ENCODE peak calls at places on chromosome 12, in seven cellular contexts. O, S, L, I, C, Q and W are unnamed samples.

GRCh38 chr12:112190626-112191025 is 65.3 kb downstream of the TRAFD1 start:
- DNase-seq in O (no peak), S (no peak), L (no peak), I (no peak), C (no peak), Q (no peak), W (no peak)

GRCh38 chr12:7609480-7609879 is 56.2 kb downstream of the APOBEC1 start:
- DNase-seq in O (peak), S (no peak), L (no peak), I (peak), C (peak), Q (no peak), W (no peak)

GRCh38 chr12:122855071-122855829 is 20.0 kb downstream of the HIP1R start:
- DNase-seq in O (no peak), S (no peak), L (no peak), I (no peak), C (no peak), Q (no peak), W (no peak)

GRCh38 chr12:63325757-63326156 is 174.8 kb upstream of the AVPR1A start:
- DNase-seq in O (no peak), S (no peak), L (no peak), I (no peak), C (no peak), Q (no peak), W (no peak)

GRCh38 chr12:131001493-131001892 is 47.8 kb downstream of the ADGRD1 start:
- DNase-seq in O (no peak), S (no peak), L (no peak), I (no peak), C (no peak), Q (no peak), W (no peak)

GRCh38 chr12:24227550-24227949 is 278.1 kb upstream of the SOX5 start:
- DNase-seq in O (no peak), S (no peak), L (no peak), I (peak), C (no peak), Q (no peak), W (no peak)

GRCh38 chr12:8629486-8630033 is 16.9 kb upstream of the AICDA start:
- DNase-seq in O (no peak), S (no peak), L (no peak), I (peak), C (peak), Q (no peak), W (peak)

GRCh38 chr12:42056130-42056529 is 88.5 kb downstream of the GXYLT1 start:
- DNase-seq in O (no peak), S (no peak), L (no peak), I (no peak), C (no peak), Q (no peak), W (no peak)

GRCh38 chr12:76847260-76847659 is 31.6 kb downstream of the CSRP2 start:
- DNase-seq in O (no peak), S (no peak), L (no peak), I (no peak), C (no peak), Q (no peak), W (no peak)

GRCh38 chr12:113422030-113422900 is at the start of gene SDSL:
- DNase-seq in O (peak), S (peak), L (peak), I (peak), C (peak), Q (peak), W (peak)

GRCh38 chr12:109999649-109999971 is 380 bp downstream of the ANKRD13A start:
- DNase-seq in O (no peak), S (no peak), L (no peak), I (no peak), C (no peak), Q (no peak), W (no peak)

GRCh38 chr12:26833692-26834168 is 736 bp upstream of the ITPR2 start:
- DNase-seq in O (peak), S (no peak), L (no peak), I (peak), C (no peak), Q (no peak), W (no peak)

GRCh38 chr12:62250671-62251608 is 9.3 kb upstream of the USP15 start:
- DNase-seq in O (peak), S (no peak), L (peak), I (peak), C (peak), Q (no peak), W (peak)

GRCh38 chr12:50924131-50924438 is 28.3 kb upstream of the HIGD1C start:
- DNase-seq in O (no peak), S (no peak), L (no peak), I (no peak), C (peak), Q (no peak), W (no peak)

GRCh38 chr12:19978193-19978592 is 390.1 kb upstream of the PDE3A start:
- DNase-seq in O (peak), S (no peak), L (peak), I (peak), C (peak), Q (no peak), W (peak)

GRCh38 chr12:79373896-79374499 is 316.8 kb downstream of the PAWR start:
- DNase-seq in O (peak), S (peak), L (no peak), I (peak), C (peak), Q (no peak), W (no peak)

GRCh38 chr12:57047981-57048380 is 1.9 kb downstream of the MYO1A start:
- DNase-seq in O (no peak), S (no peak), L (peak), I (peak), C (no peak), Q (no peak), W (no peak)

GRCh38 chr12:52390739-52391617 is 5.5 kb upstream of the KRT84 start:
- DNase-seq in O (peak), S (peak), L (no peak), I (peak), C (peak), Q (peak), W (no peak)

GRCh38 chr12:124655317-124656213 is 88.2 kb upstream of the NCOR2 start:
- DNase-seq in O (peak), S (no peak), L (peak), I (peak), C (peak), Q (no peak), W (peak)

GRCh38 chr12:121513464-121514183 is 67.2 kb downstream of the KDM2B start:
- DNase-seq in O (no peak), S (peak), L (no peak), I (no peak), C (no peak), Q (peak), W (no peak)

GRCh38 chr12:24574538-24574937 is 374.4 kb downstream of the BCAT1 start:
- DNase-seq in O (no peak), S (no peak), L (no peak), I (no peak), C (no peak), Q (no peak), W (no peak)

GRCh38 chr12:89960011-89960507 is 251.4 kb upstream of the ATP2B1 start:
- DNase-seq in O (no peak), S (no peak), L (no peak), I (peak), C (peak), Q (no peak), W (no peak)

GRCh38 chr12:79381246-79382208 is 309.2 kb downstream of the PAWR start:
- DNase-seq in O (no peak), S (no peak), L (no peak), I (no peak), C (no peak), Q (no peak), W (no peak)

GRCh38 chr12:107404981-107405380 is 280.6 kb upstream of the PWP1 start:
- DNase-seq in O (peak), S (peak), L (peak), I (peak), C (peak), Q (peak), W (no peak)

GRCh38 chr12:119780786-119781434 is 96.2 kb downstream of the CIT start:
- DNase-seq in O (peak), S (peak), L (peak), I (peak), C (peak), Q (peak), W (no peak)

GRCh38 chr12:6764011-6764828 is 1.9 kb upstream of the PTMS start:
- DNase-seq in O (peak), S (peak), L (peak), I (peak), C (peak), Q (peak), W (peak)

GRCh38 chr12:68175566-68176033 is 16.1 kb upstream of the IFNG start:
- DNase-seq in O (no peak), S (no peak), L (no peak), I (no peak), C (no peak), Q (no peak), W (no peak)

GRCh38 chr12:6899837-6900519 is 4.6 kb upstream of the LRRC23 start:
- DNase-seq in O (peak), S (peak), L (no peak), I (peak), C (no peak), Q (no peak), W (no peak)

GRCh38 chr12:3107954-3108353 is 30.8 kb downstream of the TSPAN9 start:
- DNase-seq in O (no peak), S (no peak), L (no peak), I (no peak), C (no peak), Q (no peak), W (no peak)

GRCh38 chr12:133225527-133225926 is 10.2 kb downstream of the ANHX start:
- DNase-seq in O (no peak), S (no peak), L (no peak), I (no peak), C (no peak), Q (no peak), W (no peak)

GRCh38 chr12:42039146-42039545 is 105.5 kb downstream of the GXYLT1 start:
- DNase-seq in O (peak), S (no peak), L (peak), I (peak), C (peak), Q (peak), W (no peak)

GRCh38 chr12:69623970-69624369 is 13.3 kb upstream of the LRRC10 start:
- DNase-seq in O (peak), S (no peak), L (no peak), I (no peak), C (no peak), Q (no peak), W (no peak)

GRCh38 chr12:127928178-127928577 is 338.8 kb upstream of the TMEM132C start:
- DNase-seq in O (no peak), S (no peak), L (no peak), I (no peak), C (no peak), Q (no peak), W (no peak)

GRCh38 chr12:26872623-26873022 is 39.6 kb upstream of the ITPR2 start:
- DNase-seq in O (no peak), S (no peak), L (no peak), I (no peak), C (no peak), Q (no peak), W (no peak)

GRCh38 chr12:13573698-13574321 is 377.3 kb downstream of the EMP1 start:
- DNase-seq in O (peak), S (no peak), L (peak), I (peak), C (peak), Q (peak), W (peak)

GRCh38 chr12:53049582-53050318 is at the start of gene TNS2:
- DNase-seq in O (peak), S (peak), L (no peak), I (peak), C (no peak), Q (no peak), W (no peak)

GRCh38 chr12:45549503-45549902 is 180.0 kb upstream of the ARID2 start:
- DNase-seq in O (no peak), S (no peak), L (no peak), I (no peak), C (no peak), Q (no peak), W (no peak)

GRCh38 chr12:132238487-132239248 is 90.7 kb downstream of the GALNT9 start:
- DNase-seq in O (peak), S (no peak), L (no peak), I (no peak), C (no peak), Q (no peak), W (no peak)

GRCh38 chr12:116352315-116352835 is 74.9 kb upstream of the MED13L start:
- DNase-seq in O (no peak), S (no peak), L (no peak), I (no peak), C (no peak), Q (no peak), W (no peak)

GRCh38 chr12:96208346-96208745 is 14.2 kb downstream of the ELK3 start:
- DNase-seq in O (peak), S (no peak), L (peak), I (peak), C (peak), Q (no peak), W (no peak)

GRCh38 chr12:93006655-93007208 is 77.6 kb upstream of the EEA1 start:
- DNase-seq in O (no peak), S (no peak), L (no peak), I (no peak), C (no peak), Q (no peak), W (no peak)

GRCh38 chr12:93001407-93001806 is 72.3 kb upstream of the EEA1 start:
- DNase-seq in O (no peak), S (no peak), L (no peak), I (no peak), C (no peak), Q (no peak), W (no peak)

GRCh38 chr12:93002278-93003054 is 73.4 kb upstream of the EEA1 start:
- DNase-seq in O (peak), S (no peak), L (peak), I (peak), C (peak), Q (no peak), W (peak)

GRCh38 chr12:93005928-93006654 is 77.0 kb upstream of the EEA1 start:
- DNase-seq in O (no peak), S (peak), L (no peak), I (no peak), C (no peak), Q (no peak), W (no peak)

GRCh38 chr12:93003540-93004239 is 74.6 kb upstream of the EEA1 start:
- DNase-seq in O (peak), S (no peak), L (no peak), I (peak), C (no peak), Q (no peak), W (no peak)
- TF ChIP-seq CTCF in O (no peak), S (no peak), L (no peak), I (no peak), C (no peak), Q (no peak), W (no peak)

DNA sequence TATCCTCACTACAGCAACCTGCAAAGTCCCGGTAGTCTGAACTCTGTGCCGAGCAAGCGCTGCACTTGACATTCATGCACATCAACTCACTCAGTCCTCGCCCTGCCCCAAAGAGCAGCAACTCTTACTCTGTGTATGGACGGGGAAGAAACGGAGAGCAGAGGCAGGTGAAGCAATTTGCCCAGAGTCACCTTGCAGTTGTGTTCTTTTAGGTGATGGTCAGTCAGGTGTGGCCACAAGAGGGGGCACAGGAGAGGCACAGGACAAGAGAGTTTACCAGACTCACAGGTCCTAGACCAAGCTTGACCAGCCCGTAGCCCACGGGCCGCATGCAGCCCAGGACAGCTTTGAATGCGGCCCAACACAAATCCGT is 39.1 kb downstream of the TSPAN11 start:
- DNase-seq in O (no peak), S (peak), L (no peak), I (no peak), C (no peak), Q (peak), W (no peak)
- TF ChIP-seq CTCF in O (peak), S (peak), L (peak), I (peak), C (peak), Q (peak), W (peak)

GRCh38 chr12:32293808-32294419 is 105.4 kb upstream of the FGD4 start:
- DNase-seq in O (no peak), S (no peak), L (no peak), I (no peak), C (no peak), Q (no peak), W (no peak)
- TF ChIP-seq CTCF in O (no peak), S (no peak), L (peak), I (no peak), C (peak), Q (no peak), W (no peak)

DNA sequence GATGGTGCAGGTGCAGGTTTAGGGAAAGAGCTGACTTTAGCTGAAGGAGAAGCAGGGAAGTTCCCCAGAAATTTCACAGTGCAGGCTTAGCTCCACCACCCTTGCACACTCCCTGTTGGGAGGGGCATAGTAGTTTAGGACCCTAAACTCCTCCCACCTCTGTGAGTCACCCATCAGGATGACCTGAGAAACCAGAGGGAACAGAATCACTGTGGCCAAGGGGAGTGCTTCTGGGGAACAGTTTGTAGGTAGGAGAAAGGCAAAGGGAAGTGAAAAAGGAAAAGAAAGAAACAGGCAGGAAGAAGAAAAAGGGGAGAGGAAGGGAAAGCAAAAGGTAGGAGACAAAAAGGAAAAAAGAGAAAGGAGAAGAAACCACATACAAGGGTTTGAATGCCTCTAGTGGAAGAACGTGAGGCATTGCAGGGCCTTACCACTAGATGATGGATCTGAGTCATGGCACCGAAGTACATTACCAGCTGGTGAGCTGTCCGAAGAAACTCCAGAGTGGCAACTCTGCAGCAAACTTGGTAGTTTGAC is 404.2 kb downstream of the SLC6A15 start:
- DNase-seq in O (peak), S (peak), L (peak), I (peak), C (peak), Q (peak), W (peak)
- TF ChIP-seq CTCF in O (peak), S (no peak), L (peak), I (peak), C (peak), Q (peak), W (peak)